ENCODE peak calls at places on chromosomes 4 and X, in four cellular contexts. K is stimulated activated CD4-positive, alpha-beta T cell treated with anti-CD3 and anti-CD28 coated beads, Interleukin-12 subunit alpha, Interleukin-12 subunit beta, amount 100 ng/mL, for 24 hours; J is BJ; G is H9. P is an unnamed sample.

GRCh38 chr4:55013431-55013955 is 111.9 kb downstream of the KDR start:
- DNase-seq in K (no peak), J (no peak), G (no peak), P (no peak)

GRCh38 chr4:100290585-100290984 is 100.3 kb upstream of the DDIT4L start:
- DNase-seq in G (no peak), J (no peak), K (no peak), P (no peak)

GRCh38 chr4:153573221-153573620 is 107.1 kb downstream of the TMEM131L start:
- DNase-seq in J (no peak), K (no peak), G (no peak), P (no peak)

GRCh38 chr4:188113156-188113555 is 3.8 kb upstream of the TRIML2 start:
- DNase-seq in J (no peak), G (no peak), K (no peak), P (no peak)

GRCh38 chr4:7295917-7296660 is 103.8 kb downstream of the SORCS2 start:
- DNase-seq in J (no peak), G (no peak), K (no peak), P (no peak)

GRCh38 chr4:45063701-45064100 is 337.3 kb upstream of the GNPDA2 start:
- DNase-seq in G (no peak), J (no peak), K (no peak), P (no peak)

GRCh38 chr4:15420642-15421041 is 7.2 kb upstream of the C1QTNF7 start:
- DNase-seq in K (no peak), J (no peak), G (no peak), P (no peak)

GRCh38 chr4:188178806-188179205 is 39.6 kb downstream of the TRIML1 start:
- DNase-seq in J (no peak), G (no peak), K (no peak), P (no peak)

GRCh38 chr4:76782837-76783236 is 115.1 kb downstream of the SOWAHB start:
- DNase-seq in K (no peak), J (peak), G (no peak), P (no peak)

GRCh38 chr4:70705856-70706461 is 15.8 kb upstream of the RUFY3 start:
- DNase-seq in G (no peak), J (peak), K (no peak), P (no peak)

GRCh38 chr4:122658377-122658776 is 37.5 kb upstream of the IL21 start:
- DNase-seq in G (no peak), J (no peak), K (no peak), P (no peak)

GRCh38 chrX:71619193-71619592 is 882 bp upstream of the CXCR3 start:
- DNase-seq in J (no peak), G (no peak), K (peak), P (peak)

GRCh38 chrX:10555846-10556245 is 64.5 kb downstream of the MID1 start:
- DNase-seq in J (no peak), G (no peak), K (no peak), P (no peak)

GRCh38 chrX:13747836-13748235 is 13.3 kb downstream of the OFD1 start:
- DNase-seq in G (no peak), J (no peak), K (no peak), P (no peak)

GRCh38 chrX:46477435-46477834 is 67.8 kb downstream of the ZNF674 start:
- DNase-seq in J (no peak), K (no peak), G (no peak), P (no peak)

GRCh38 chrX:143726296-143726695 is 5.7 kb upstream of the SPANXN2 start:
- DNase-seq in J (no peak), K (no peak), G (no peak), P (no peak)

GRCh38 chr4:109676886-109677285 is 26.4 kb downstream of the CASP6 start:
- DNase-seq in K (no peak), J (no peak), G (no peak), P (no peak)

GRCh38 chr4:40953253-40954118 is 203.7 kb downstream of the NSUN7 start:
- DNase-seq in G (no peak), K (no peak), J (no peak), P (no peak)

GRCh38 chr4:15162465-15163283 is 160.4 kb downstream of the CPEB2 start:
- DNase-seq in J (no peak), K (no peak), G (no peak), P (no peak)

GRCh38 chrX:24874604-24875247 is 141.0 kb downstream of the ARX start:
- DNase-seq in G (peak), J (no peak), K (no peak), P (no peak)

GRCh38 chr4:109294006-109294405 is 8.5 kb downstream of the COL25A1 start:
- DNase-seq in J (no peak), K (no peak), G (peak), P (no peak)

GRCh38 chrX:54824722-54825121 is 17.2 kb downstream of the MAGED2 start:
- DNase-seq in J (no peak), K (no peak), G (no peak), P (no peak)

GRCh38 chr4:101306225-101306624 is 41.1 kb downstream of the PPP3CA start:
- DNase-seq in G (no peak), J (no peak), K (no peak), P (no peak)